ENCODE peak calls at places on chromosomes 4 and X, in six cellular contexts. One of them, this sample, is unnamed. For H3K4me1, the result is how much of the 10 kb centered on the place peaks cover.

GRCh38 chrX:139802048-139802447 is 94.1 kb upstream of the MCF2 start:
- DNase-seq in heart right ventricle: no peak
- DNase-seq in uterus: no peak
- DNase-seq in K562: no peak
- DNase-seq in MM.1S: no peak
- DNase-seq in upper lobe of right lung: no peak
- DNase-seq in this sample: no peak

GRCh38 chr4:20474119-20474518 is 222.4 kb downstream of the SLIT2 start:
- DNase-seq in uterus: no peak
- DNase-seq in upper lobe of right lung: no peak
- DNase-seq in MM.1S: peak
- DNase-seq in heart right ventricle: no peak
- DNase-seq in K562: no peak
- DNase-seq in this sample: no peak

GRCh38 chr4:147498031-147498700 is 17.3 kb downstream of the EDNRA start:
- DNase-seq in uterus: no peak
- DNase-seq in upper lobe of right lung: no peak
- DNase-seq in MM.1S: no peak
- DNase-seq in heart right ventricle: no peak
- DNase-seq in K562: no peak
- DNase-seq in this sample: no peak

GRCh38 chr4:153296424-153296823 is 48.1 kb upstream of the MND1 start:
- DNase-seq in upper lobe of right lung: no peak
- DNase-seq in heart right ventricle: no peak
- DNase-seq in MM.1S: no peak
- DNase-seq in K562: no peak
- DNase-seq in uterus: peak
- DNase-seq in this sample: no peak

GRCh38 chr4:172830295-172830764 is 338.3 kb upstream of the GALNT7 start:
- DNase-seq in MM.1S: peak
- DNase-seq in K562: peak
- DNase-seq in upper lobe of right lung: no peak
- DNase-seq in uterus: no peak
- DNase-seq in heart right ventricle: no peak
- DNase-seq in this sample: no peak

GRCh38 chr4:177047070-177047850 is 254.5 kb upstream of the VEGFC start:
- DNase-seq in heart right ventricle: peak
- DNase-seq in MM.1S: peak
- DNase-seq in uterus: peak
- DNase-seq in upper lobe of right lung: peak
- DNase-seq in K562: peak
- DNase-seq in this sample: no peak

GRCh38 chr4:185847352-185848078 is 35.5 kb upstream of the SORBS2 start:
- DNase-seq in upper lobe of right lung: no peak
- DNase-seq in K562: no peak
- DNase-seq in heart right ventricle: peak
- DNase-seq in uterus: no peak
- DNase-seq in MM.1S: no peak
- DNase-seq in this sample: no peak

GRCh38 chr4:74456849-74457395 is 12.0 kb downstream of the AREG start:
- DNase-seq in uterus: no peak
- DNase-seq in K562: no peak
- DNase-seq in upper lobe of right lung: no peak
- DNase-seq in MM.1S: no peak
- DNase-seq in heart right ventricle: no peak
- DNase-seq in this sample: no peak

GRCh38 chr4:105350859-105351494 is 122.9 kb downstream of the PPA2 start:
- DNase-seq in upper lobe of right lung: no peak
- DNase-seq in heart right ventricle: no peak
- DNase-seq in uterus: no peak
- DNase-seq in K562: no peak
- DNase-seq in MM.1S: no peak
- DNase-seq in this sample: no peak

GRCh38 chrX:38221391-38221929 is 789 bp upstream of the SRPX start:
- DNase-seq in heart right ventricle: no peak
- DNase-seq in uterus: no peak
- DNase-seq in upper lobe of right lung: no peak
- DNase-seq in K562: no peak
- DNase-seq in MM.1S: no peak
- DNase-seq in this sample: no peak

GRCh38 chr4:84927428-84927827 is 39.1 kb downstream of the WDFY3 start:
- DNase-seq in uterus: no peak
- DNase-seq in K562: no peak
- DNase-seq in heart right ventricle: no peak
- DNase-seq in MM.1S: no peak
- DNase-seq in upper lobe of right lung: no peak
- DNase-seq in this sample: no peak

GRCh38 chrX:153927686-153927935 is 1.5 kb upstream of the ARHGAP4 start:
- DNase-seq in K562: no peak
- DNase-seq in MM.1S: peak
- DNase-seq in heart right ventricle: no peak
- DNase-seq in upper lobe of right lung: no peak
- DNase-seq in uterus: no peak
- DNase-seq in this sample: no peak

GRCh38 chrX:66005832-66006449 is 33.9 kb downstream of the VSIG4 start:
- DNase-seq in heart right ventricle: no peak
- DNase-seq in uterus: no peak
- DNase-seq in MM.1S: no peak
- DNase-seq in upper lobe of right lung: no peak
- DNase-seq in K562: peak
- DNase-seq in this sample: no peak

GRCh38 chr4:41319553-41319952 is 62.8 kb downstream of the UCHL1 start:
- DNase-seq in K562: no peak
- DNase-seq in MM.1S: no peak
- DNase-seq in heart right ventricle: no peak
- DNase-seq in upper lobe of right lung: no peak
- DNase-seq in uterus: no peak
- DNase-seq in this sample: no peak

GRCh38 chr4:59825104-59825503 is 1375.0 kb upstream of the ADGRL3 start:
- DNase-seq in heart right ventricle: no peak
- DNase-seq in uterus: no peak
- DNase-seq in K562: no peak
- DNase-seq in upper lobe of right lung: no peak
- DNase-seq in MM.1S: no peak
- DNase-seq in this sample: no peak

GRCh38 chrX:41737065-41737464 is 13.1 kb downstream of the GPR82 start:
- DNase-seq in MM.1S: no peak
- DNase-seq in uterus: no peak
- DNase-seq in K562: peak
- DNase-seq in upper lobe of right lung: no peak
- DNase-seq in heart right ventricle: no peak
- DNase-seq in this sample: no peak

GRCh38 chr4:124980276-124980752 is 267.8 kb upstream of the ANKRD50 start:
- DNase-seq in K562: no peak
- DNase-seq in uterus: no peak
- DNase-seq in heart right ventricle: no peak
- DNase-seq in MM.1S: no peak
- DNase-seq in upper lobe of right lung: no peak
- DNase-seq in this sample: no peak

GRCh38 chr4:170014359-170015008 is 11.7 kb downstream of the MFAP3L start:
- DNase-seq in K562: no peak
- DNase-seq in upper lobe of right lung: no peak
- DNase-seq in uterus: peak
- DNase-seq in MM.1S: no peak
- DNase-seq in heart right ventricle: no peak
- DNase-seq in this sample: no peak

GRCh38 chr4:113278324-113278934 is 229.0 kb downstream of the ANK2 start:
- DNase-seq in uterus: peak
- DNase-seq in upper lobe of right lung: no peak
- DNase-seq in K562: peak
- DNase-seq in MM.1S: peak
- DNase-seq in heart right ventricle: peak
- DNase-seq in this sample: peak

GRCh38 chr4:8640816-8641215 is 48.3 kb downstream of the CPZ start:
- DNase-seq in MM.1S: no peak
- DNase-seq in uterus: no peak
- DNase-seq in K562: no peak
- DNase-seq in upper lobe of right lung: peak
- DNase-seq in heart right ventricle: no peak
- DNase-seq in this sample: no peak

GRCh38 chr4:14719053-14719452 is 283.2 kb upstream of the CPEB2 start:
- DNase-seq in upper lobe of right lung: no peak
- DNase-seq in uterus: no peak
- DNase-seq in heart right ventricle: peak
- DNase-seq in K562: no peak
- DNase-seq in MM.1S: no peak
- DNase-seq in this sample: no peak

DNA sequence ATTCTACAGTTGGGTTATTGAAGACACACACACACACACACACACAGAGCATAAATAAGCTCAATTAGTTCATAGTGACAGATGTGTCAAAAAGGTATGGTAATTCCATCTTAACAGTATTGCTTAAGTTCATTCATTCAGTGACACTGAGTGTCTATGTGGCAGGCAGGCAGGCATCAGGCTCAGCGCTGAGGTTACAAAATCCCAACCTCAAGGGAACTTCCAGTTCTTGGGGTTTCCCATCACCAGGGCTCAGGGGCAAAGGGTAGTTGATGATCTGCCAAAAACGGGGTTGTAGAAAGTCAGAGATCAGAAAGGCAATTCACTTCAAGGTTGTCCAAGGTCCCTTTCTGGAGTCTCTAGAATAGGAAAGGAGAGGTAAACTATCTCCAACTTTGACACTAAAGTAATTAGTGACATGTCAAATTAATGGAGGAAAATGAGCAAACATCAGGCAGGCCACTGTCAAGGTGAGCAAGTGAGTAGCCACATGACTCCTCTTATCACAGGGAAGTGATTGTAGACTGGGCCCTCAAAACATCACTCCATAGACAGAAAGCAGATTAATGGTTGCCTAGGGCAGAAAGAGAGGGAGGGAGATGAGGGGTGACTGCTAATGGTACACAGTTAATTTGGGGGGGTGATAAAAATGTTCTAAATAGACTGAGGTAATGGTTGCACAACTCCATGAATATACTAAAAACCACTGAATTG is 41.8 kb downstream of the GPC4 start:
- DNase-seq in uterus: no peak
- DNase-seq in K562: no peak
- DNase-seq in MM.1S: no peak
- DNase-seq in heart right ventricle: no peak
- DNase-seq in upper lobe of right lung: no peak
- DNase-seq in this sample: no peak
- H3K4me1 ChIP-seq in uterus: under half
- H3K4me1 ChIP-seq in K562: under half
- H3K4me1 ChIP-seq in MM.1S: under half
- H3K4me1 ChIP-seq in heart right ventricle: under half
- H3K4me1 ChIP-seq in upper lobe of right lung: under half
- H3K4me1 ChIP-seq in this sample: under half

GRCh38 chrX:24475480-24475879 is 10.4 kb downstream of the PDK3 start:
- DNase-seq in uterus: no peak
- DNase-seq in K562: no peak
- DNase-seq in heart right ventricle: no peak
- DNase-seq in upper lobe of right lung: no peak
- DNase-seq in MM.1S: no peak
- DNase-seq in this sample: no peak

GRCh38 chrX:24468245-24468644 is 3.2 kb downstream of the PDK3 start:
- DNase-seq in uterus: no peak
- DNase-seq in MM.1S: no peak
- DNase-seq in upper lobe of right lung: no peak
- DNase-seq in heart right ventricle: no peak
- DNase-seq in K562: no peak
- DNase-seq in this sample: no peak

GRCh38 chrX:24466025-24466424 is 939 bp downstream of the PDK3 start:
- DNase-seq in MM.1S: no peak
- DNase-seq in heart right ventricle: no peak
- DNase-seq in K562: no peak
- DNase-seq in upper lobe of right lung: no peak
- DNase-seq in uterus: no peak
- DNase-seq in this sample: no peak

GRCh38 chrX:24471808-24472207 is 6.7 kb downstream of the PDK3 start:
- DNase-seq in upper lobe of right lung: no peak
- DNase-seq in MM.1S: no peak
- DNase-seq in K562: no peak
- DNase-seq in heart right ventricle: no peak
- DNase-seq in uterus: no peak
- DNase-seq in this sample: no peak
- H3K4me3 ChIP-seq in upper lobe of right lung: no peak
- H3K4me3 ChIP-seq in MM.1S: no peak
- H3K4me3 ChIP-seq in K562: no peak
- H3K4me3 ChIP-seq in heart right ventricle: no peak
- H3K4me3 ChIP-seq in uterus: no peak
- H3K4me3 ChIP-seq in this sample: no peak

DNA sequence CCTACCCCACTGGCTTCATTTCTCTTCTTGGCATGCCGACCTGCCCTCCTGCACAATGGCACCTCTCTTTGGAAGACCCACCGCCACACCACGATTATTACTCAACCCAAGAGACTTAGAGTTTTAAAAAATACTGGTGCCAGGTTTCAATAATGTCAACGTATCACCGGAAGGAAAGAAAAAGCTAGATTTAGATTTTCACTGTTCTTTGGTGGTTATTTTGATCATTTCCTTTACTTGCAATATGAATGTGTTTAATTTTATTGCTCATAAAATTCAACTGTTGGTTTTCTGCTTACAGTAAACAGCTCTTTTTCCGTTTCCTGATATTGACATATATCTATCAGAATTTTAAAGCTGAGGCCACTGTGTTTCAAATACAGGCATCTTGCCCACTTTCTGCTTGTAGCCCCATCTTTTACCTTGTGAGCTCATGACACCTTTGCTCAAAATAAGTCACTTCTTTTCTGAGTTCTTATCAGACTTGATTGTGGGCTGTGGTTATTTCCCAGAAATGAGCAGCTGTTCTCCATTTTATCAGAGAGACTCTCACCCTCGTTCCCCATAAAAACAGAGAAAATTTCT is 439.1 kb downstream of the INPP4B start:
- DNase-seq in heart right ventricle: no peak
- DNase-seq in upper lobe of right lung: no peak
- DNase-seq in K562: no peak
- DNase-seq in MM.1S: no peak
- DNase-seq in uterus: no peak
- DNase-seq in this sample: no peak
- H3K4me1 ChIP-seq in heart right ventricle: under half
- H3K4me1 ChIP-seq in upper lobe of right lung: under half
- H3K4me1 ChIP-seq in K562: under half
- H3K4me1 ChIP-seq in MM.1S: under half
- H3K4me1 ChIP-seq in uterus: under half
- H3K4me1 ChIP-seq in this sample: under half

DNA sequence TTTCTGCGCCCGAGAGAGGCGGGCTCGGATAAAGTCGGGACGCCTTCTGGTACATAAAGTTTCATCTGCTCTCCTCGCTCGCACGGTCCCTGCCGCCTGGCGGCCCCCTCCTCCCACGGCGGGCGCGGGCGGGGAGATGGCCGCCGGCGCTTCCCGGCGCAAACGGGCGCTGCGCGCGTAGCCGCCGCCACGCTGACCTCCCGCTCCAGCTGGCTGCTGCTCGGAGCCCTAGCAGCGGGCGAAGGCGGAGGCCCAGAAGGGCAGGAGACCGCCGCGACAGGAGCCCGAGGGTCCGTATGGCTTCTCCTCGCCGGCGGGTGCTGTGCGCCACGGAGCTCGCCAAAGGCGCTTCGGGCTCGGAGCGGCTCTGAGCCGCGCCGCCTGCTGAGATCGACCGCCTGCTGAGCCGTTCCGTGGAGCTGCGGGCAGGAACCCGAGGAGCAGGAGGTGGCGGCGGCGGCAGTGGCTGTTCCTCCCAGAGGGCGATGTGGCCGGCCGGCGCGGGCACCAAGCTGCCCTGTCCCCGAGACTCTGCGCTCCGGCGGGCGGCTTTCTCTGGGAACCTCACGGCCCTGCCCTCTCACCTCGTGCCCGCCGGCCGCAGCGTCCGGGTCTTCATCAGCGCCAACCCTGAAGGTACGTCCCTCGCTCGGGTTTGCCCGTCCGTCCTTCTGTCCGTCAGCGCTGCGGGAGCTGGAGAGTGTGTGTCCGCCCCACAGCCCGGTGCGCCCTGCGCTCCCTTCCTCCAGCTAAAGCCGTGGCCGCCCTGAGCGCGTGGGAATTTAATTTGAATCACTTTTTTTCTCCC is at the start of gene NWD2:
- DNase-seq in K562: no peak
- DNase-seq in upper lobe of right lung: no peak
- DNase-seq in MM.1S: no peak
- DNase-seq in heart right ventricle: no peak
- DNase-seq in uterus: no peak
- DNase-seq in this sample: no peak
- H3K4me3 ChIP-seq in K562: no peak
- H3K4me3 ChIP-seq in upper lobe of right lung: no peak
- H3K4me3 ChIP-seq in MM.1S: no peak
- H3K4me3 ChIP-seq in heart right ventricle: no peak
- H3K4me3 ChIP-seq in uterus: no peak
- H3K4me3 ChIP-seq in this sample: no peak